ENCODE peak calls at places on chromosomes 7 and 10, in seven cellular contexts. E is H1; D is WERI-Rb-1; J is activated T-cell treated with anti-CD3 and anti-CD28 coated beads, Interleukin-2, amount 50 U/mL, for 24 hours; T is kidney glomerular epithelial cell; I is T-helper 9 cell; Z is stimulated activated CD4-positive, alpha-beta T cell treated with anti-CD3 and anti-CD28 coated beads, Interleukin-4, amount 100 ng/mL, for 4 hours. W is an unnamed sample.

GRCh38 chr10:124003481-124004371 is 89.7 kb downstream of the CHST15 start:
- DNase-seq in E (peak; percentile 40), D (peak; percentile 2), J (peak; percentile 3), T (no peak), I (no peak), Z (no peak), W (no peak)

GRCh38 chr7:159086301-159086925 is 58.3 kb downstream of the VIPR2 start:
- DNase-seq in E (peak; percentile 35), D (no peak), J (peak; percentile 9), T (no peak), I (no peak), Z (no peak), W (no peak)

GRCh38 chr10:124324856-124325657 is 93.7 kb downstream of the OAT start:
- DNase-seq in E (peak; percentile 36), D (no peak), J (no peak), T (no peak), I (no peak), Z (no peak), W (no peak)

GRCh38 chr7:47045169-47045568 is 536.7 kb downstream of the TNS3 start:
- DNase-seq in E (no peak), D (peak; percentile 28), J (no peak), T (no peak), I (no peak), Z (no peak), W (no peak)

GRCh38 chr10:115772606-115773005 is 500.4 kb downstream of the GFRA1 start:
- DNase-seq in E (no peak), D (no peak), J (no peak), T (peak; percentile 41), I (no peak), Z (no peak), W (peak; percentile 75)

GRCh38 chr10:44258019-44258418 is 126.9 kb downstream of the CXCL12 start:
- DNase-seq in E (no peak), D (no peak), J (no peak), T (no peak), I (no peak), Z (no peak), W (no peak)

GRCh38 chr10:99372546-99373271 is 43.6 kb downstream of the CNNM1 start:
- DNase-seq in E (no peak), D (no peak), J (no peak), T (peak; percentile 26), I (no peak), Z (no peak), W (no peak)

GRCh38 chr7:94338921-94339371 is 55.7 kb upstream of the COL1A2 start:
- DNase-seq in E (no peak), D (peak; percentile 70), J (no peak), T (no peak), I (no peak), Z (no peak), W (no peak)

GRCh38 chr7:34091330-34091917 is 186.1 kb downstream of the BMPER start:
- DNase-seq in E (peak; percentile 55), D (peak; percentile 58), J (no peak), T (no peak), I (no peak), Z (no peak), W (peak; percentile 68)